ENCODE peak calls at places on chromosomes 12 and 14, in nine cellular contexts. One of them, this sample, is unnamed.

GRCh38 chr12:58364389-58365086 is 423.2 kb downstream of the ATP23 start:
- DNase-seq in cardiac muscle cell: no peak
- DNase-seq in spleen: no peak
- DNase-seq in AG04450: peak
- DNase-seq in tibial artery: no peak
- DNase-seq in sigmoid colon: no peak
- DNase-seq in ovary: no peak
- DNase-seq in lower lobe of right lung: no peak
- DNase-seq in thoracic aorta: no peak
- DNase-seq in this sample: no peak

GRCh38 chr14:71290960-71291466 is 383.8 kb downstream of the PCNX1 start:
- DNase-seq in lower lobe of right lung: no peak
- DNase-seq in ovary: no peak
- DNase-seq in tibial artery: no peak
- DNase-seq in thoracic aorta: no peak
- DNase-seq in cardiac muscle cell: no peak
- DNase-seq in spleen: no peak
- DNase-seq in AG04450: peak
- DNase-seq in sigmoid colon: no peak
- DNase-seq in this sample: no peak

GRCh38 chr12:108379761-108380160 is 40.6 kb upstream of the CMKLR1 start:
- DNase-seq in AG04450: no peak
- DNase-seq in sigmoid colon: no peak
- DNase-seq in lower lobe of right lung: no peak
- DNase-seq in tibial artery: no peak
- DNase-seq in thoracic aorta: no peak
- DNase-seq in ovary: no peak
- DNase-seq in cardiac muscle cell: no peak
- DNase-seq in spleen: no peak
- DNase-seq in this sample: no peak

GRCh38 chr14:65840786-65841185 is 428.3 kb downstream of the FUT8 start:
- DNase-seq in ovary: no peak
- DNase-seq in AG04450: no peak
- DNase-seq in thoracic aorta: no peak
- DNase-seq in tibial artery: no peak
- DNase-seq in cardiac muscle cell: no peak
- DNase-seq in spleen: no peak
- DNase-seq in sigmoid colon: no peak
- DNase-seq in lower lobe of right lung: no peak
- DNase-seq in this sample: no peak

GRCh38 chr14:57295261-57295660 is 26.5 kb downstream of the AP5M1 start:
- DNase-seq in lower lobe of right lung: no peak
- DNase-seq in cardiac muscle cell: no peak
- DNase-seq in thoracic aorta: no peak
- DNase-seq in spleen: no peak
- DNase-seq in tibial artery: no peak
- DNase-seq in ovary: no peak
- DNase-seq in AG04450: no peak
- DNase-seq in sigmoid colon: no peak
- DNase-seq in this sample: no peak

GRCh38 chr12:89709994-89710872 is 1.6 kb upstream of the ATP2B1 start:
- DNase-seq in tibial artery: peak
- DNase-seq in sigmoid colon: peak
- DNase-seq in thoracic aorta: peak
- DNase-seq in lower lobe of right lung: peak
- DNase-seq in AG04450: no peak
- DNase-seq in spleen: no peak
- DNase-seq in ovary: peak
- DNase-seq in cardiac muscle cell: no peak
- DNase-seq in this sample: peak

GRCh38 chr14:63986789-63987533 is 134.2 kb downstream of the SYNE2 start:
- DNase-seq in tibial artery: no peak
- DNase-seq in spleen: no peak
- DNase-seq in ovary: no peak
- DNase-seq in thoracic aorta: no peak
- DNase-seq in AG04450: peak
- DNase-seq in lower lobe of right lung: no peak
- DNase-seq in cardiac muscle cell: no peak
- DNase-seq in sigmoid colon: no peak
- DNase-seq in this sample: no peak

GRCh38 chr14:68926236-68926635 is 52.9 kb downstream of the ACTN1 start:
- DNase-seq in spleen: no peak
- DNase-seq in cardiac muscle cell: no peak
- DNase-seq in thoracic aorta: no peak
- DNase-seq in sigmoid colon: no peak
- DNase-seq in lower lobe of right lung: no peak
- DNase-seq in AG04450: no peak
- DNase-seq in ovary: no peak
- DNase-seq in tibial artery: no peak
- DNase-seq in this sample: no peak

GRCh38 chr12:108190529-108190928 is 61.4 kb downstream of the WSCD2 start:
- DNase-seq in lower lobe of right lung: no peak
- DNase-seq in sigmoid colon: peak
- DNase-seq in tibial artery: no peak
- DNase-seq in thoracic aorta: no peak
- DNase-seq in spleen: no peak
- DNase-seq in ovary: no peak
- DNase-seq in AG04450: no peak
- DNase-seq in cardiac muscle cell: peak
- DNase-seq in this sample: no peak

GRCh38 chr12:109761631-109761950 is 48.0 kb downstream of the FAM222A start:
- DNase-seq in sigmoid colon: peak
- DNase-seq in lower lobe of right lung: peak
- DNase-seq in spleen: no peak
- DNase-seq in ovary: no peak
- DNase-seq in AG04450: no peak
- DNase-seq in thoracic aorta: no peak
- DNase-seq in tibial artery: peak
- DNase-seq in cardiac muscle cell: no peak
- DNase-seq in this sample: peak

GRCh38 chr12:51524386-51524901 is 66.6 kb upstream of the SCN8A start:
- DNase-seq in tibial artery: no peak
- DNase-seq in AG04450: no peak
- DNase-seq in cardiac muscle cell: peak
- DNase-seq in sigmoid colon: no peak
- DNase-seq in lower lobe of right lung: no peak
- DNase-seq in ovary: no peak
- DNase-seq in thoracic aorta: no peak
- DNase-seq in spleen: no peak
- DNase-seq in this sample: no peak

GRCh38 chr12:71948390-71948789 is 9.7 kb downstream of the TPH2 start:
- DNase-seq in tibial artery: no peak
- DNase-seq in sigmoid colon: no peak
- DNase-seq in AG04450: no peak
- DNase-seq in thoracic aorta: no peak
- DNase-seq in ovary: no peak
- DNase-seq in spleen: no peak
- DNase-seq in lower lobe of right lung: no peak
- DNase-seq in cardiac muscle cell: no peak
- DNase-seq in this sample: no peak

GRCh38 chr14:68841030-68841809 is 48.4 kb upstream of the ZFP36L1 start:
- DNase-seq in cardiac muscle cell: no peak
- DNase-seq in sigmoid colon: no peak
- DNase-seq in ovary: no peak
- DNase-seq in spleen: no peak
- DNase-seq in lower lobe of right lung: no peak
- DNase-seq in thoracic aorta: no peak
- DNase-seq in tibial artery: no peak
- DNase-seq in AG04450: peak
- DNase-seq in this sample: peak

GRCh38 chr14:23936084-23936829 is 17.3 kb upstream of the DHRS4 start:
- DNase-seq in lower lobe of right lung: no peak
- DNase-seq in AG04450: no peak
- DNase-seq in thoracic aorta: no peak
- DNase-seq in spleen: no peak
- DNase-seq in ovary: no peak
- DNase-seq in sigmoid colon: no peak
- DNase-seq in cardiac muscle cell: no peak
- DNase-seq in tibial artery: no peak
- DNase-seq in this sample: no peak

GRCh38 chr12:13340149-13340548 is 143.6 kb downstream of the EMP1 start:
- DNase-seq in spleen: no peak
- DNase-seq in cardiac muscle cell: no peak
- DNase-seq in sigmoid colon: no peak
- DNase-seq in thoracic aorta: no peak
- DNase-seq in lower lobe of right lung: no peak
- DNase-seq in tibial artery: no peak
- DNase-seq in ovary: no peak
- DNase-seq in AG04450: no peak
- DNase-seq in this sample: no peak

GRCh38 chr12:47821346-47821706 is 1.6 kb upstream of the HDAC7 start:
- DNase-seq in sigmoid colon: no peak
- DNase-seq in lower lobe of right lung: no peak
- DNase-seq in spleen: no peak
- DNase-seq in cardiac muscle cell: no peak
- DNase-seq in AG04450: no peak
- DNase-seq in tibial artery: no peak
- DNase-seq in ovary: no peak
- DNase-seq in thoracic aorta: no peak
- DNase-seq in this sample: peak

GRCh38 chr12:57235012-57235727 is 5.7 kb downstream of the SHMT2 start:
- DNase-seq in thoracic aorta: no peak
- DNase-seq in AG04450: no peak
- DNase-seq in lower lobe of right lung: peak
- DNase-seq in spleen: peak
- DNase-seq in tibial artery: peak
- DNase-seq in sigmoid colon: peak
- DNase-seq in ovary: no peak
- DNase-seq in cardiac muscle cell: no peak
- DNase-seq in this sample: peak

GRCh38 chr12:101599771-101600486 is 5.2 kb downstream of the MYBPC1 start:
- DNase-seq in AG04450: no peak
- DNase-seq in thoracic aorta: no peak
- DNase-seq in cardiac muscle cell: no peak
- DNase-seq in tibial artery: no peak
- DNase-seq in spleen: no peak
- DNase-seq in ovary: no peak
- DNase-seq in lower lobe of right lung: no peak
- DNase-seq in sigmoid colon: no peak
- DNase-seq in this sample: no peak

GRCh38 chr12:94725375-94726168 is 75.2 kb upstream of the TMCC3 start:
- DNase-seq in cardiac muscle cell: peak
- DNase-seq in sigmoid colon: no peak
- DNase-seq in AG04450: no peak
- DNase-seq in thoracic aorta: no peak
- DNase-seq in spleen: no peak
- DNase-seq in ovary: no peak
- DNase-seq in tibial artery: peak
- DNase-seq in lower lobe of right lung: no peak
- DNase-seq in this sample: no peak

GRCh38 chr12:18261906-18262305 is 588 bp downstream of the PIK3C2G start:
- DNase-seq in spleen: no peak
- DNase-seq in thoracic aorta: no peak
- DNase-seq in sigmoid colon: no peak
- DNase-seq in ovary: no peak
- DNase-seq in tibial artery: no peak
- DNase-seq in lower lobe of right lung: no peak
- DNase-seq in cardiac muscle cell: no peak
- DNase-seq in AG04450: no peak
- DNase-seq in this sample: no peak

GRCh38 chr12:18262514-18262913 is 1.2 kb downstream of the PIK3C2G start:
- DNase-seq in lower lobe of right lung: no peak
- DNase-seq in cardiac muscle cell: no peak
- DNase-seq in spleen: no peak
- DNase-seq in ovary: no peak
- DNase-seq in sigmoid colon: no peak
- DNase-seq in thoracic aorta: no peak
- DNase-seq in AG04450: no peak
- DNase-seq in tibial artery: no peak
- DNase-seq in this sample: no peak

GRCh38 chr12:18264581-18265075 is 3.3 kb downstream of the PIK3C2G start:
- DNase-seq in tibial artery: no peak
- DNase-seq in sigmoid colon: no peak
- DNase-seq in AG04450: no peak
- DNase-seq in spleen: no peak
- DNase-seq in thoracic aorta: no peak
- DNase-seq in ovary: no peak
- DNase-seq in cardiac muscle cell: no peak
- DNase-seq in lower lobe of right lung: no peak
- DNase-seq in this sample: no peak

GRCh38 chr12:18267427-18267826 is 6.1 kb downstream of the PIK3C2G start:
- DNase-seq in spleen: no peak
- DNase-seq in cardiac muscle cell: no peak
- DNase-seq in tibial artery: no peak
- DNase-seq in ovary: no peak
- DNase-seq in lower lobe of right lung: no peak
- DNase-seq in AG04450: no peak
- DNase-seq in sigmoid colon: no peak
- DNase-seq in thoracic aorta: no peak
- DNase-seq in this sample: no peak
- TF ChIP-seq CTCF in spleen: no peak
- TF ChIP-seq CTCF in cardiac muscle cell: no peak
- TF ChIP-seq CTCF in tibial artery: no peak
- TF ChIP-seq CTCF in ovary: no peak
- TF ChIP-seq CTCF in lower lobe of right lung: no peak
- TF ChIP-seq CTCF in AG04450: no peak
- TF ChIP-seq CTCF in sigmoid colon: no peak
- TF ChIP-seq CTCF in thoracic aorta: no peak
- TF ChIP-seq CTCF in this sample: no peak

GRCh38 chr12:55930771-55931316 is at the start of gene DGKA:
- DNase-seq in cardiac muscle cell: peak
- DNase-seq in sigmoid colon: peak
- DNase-seq in lower lobe of right lung: peak
- DNase-seq in thoracic aorta: no peak
- DNase-seq in ovary: peak
- DNase-seq in tibial artery: no peak
- DNase-seq in spleen: peak
- DNase-seq in AG04450: peak
- DNase-seq in this sample: no peak
- H3K27ac ChIP-seq in cardiac muscle cell: no peak
- H3K27ac ChIP-seq in sigmoid colon: peak
- H3K27ac ChIP-seq in lower lobe of right lung: peak
- H3K27ac ChIP-seq in thoracic aorta: peak
- H3K27ac ChIP-seq in ovary: peak
- H3K27ac ChIP-seq in tibial artery: peak
- H3K27ac ChIP-seq in spleen: peak
- H3K27ac ChIP-seq in AG04450: peak
- H3K27ac ChIP-seq in this sample: peak

GRCh38 chr14:88535149-88535548 is 19.7 kb downstream of the PTPN21 start:
- DNase-seq in cardiac muscle cell: peak
- DNase-seq in thoracic aorta: no peak
- DNase-seq in AG04450: no peak
- DNase-seq in ovary: no peak
- DNase-seq in spleen: no peak
- DNase-seq in lower lobe of right lung: no peak
- DNase-seq in sigmoid colon: no peak
- DNase-seq in tibial artery: no peak
- DNase-seq in this sample: no peak
- TF ChIP-seq CTCF in cardiac muscle cell: no peak
- TF ChIP-seq CTCF in thoracic aorta: no peak
- TF ChIP-seq CTCF in AG04450: no peak
- TF ChIP-seq CTCF in ovary: no peak
- TF ChIP-seq CTCF in spleen: no peak
- TF ChIP-seq CTCF in lower lobe of right lung: no peak
- TF ChIP-seq CTCF in sigmoid colon: no peak
- TF ChIP-seq CTCF in tibial artery: no peak
- TF ChIP-seq CTCF in this sample: no peak

DNA sequence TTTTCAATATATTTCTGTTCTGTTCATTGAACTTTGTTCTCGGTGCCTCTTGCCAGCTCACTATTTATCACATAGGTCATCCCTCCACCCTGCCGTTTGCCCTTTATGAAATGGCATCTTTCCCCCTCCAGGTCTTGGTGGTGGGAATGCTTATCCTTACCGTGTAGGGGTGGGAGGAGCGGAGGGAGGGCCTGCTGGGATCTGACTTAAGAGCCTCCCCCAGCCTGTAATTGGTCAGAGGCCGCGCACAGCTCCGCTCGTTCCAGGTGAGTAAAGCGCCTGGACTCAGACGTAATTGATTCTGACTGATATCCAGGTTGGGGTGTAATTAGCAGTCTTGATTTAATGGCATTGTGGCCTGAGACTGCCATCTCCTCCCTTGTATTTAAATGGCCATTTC is 185.3 kb downstream of the TSPAN9 start:
- DNase-seq in AG04450: no peak
- DNase-seq in tibial artery: no peak
- DNase-seq in sigmoid colon: no peak
- DNase-seq in spleen: no peak
- DNase-seq in cardiac muscle cell: no peak
- DNase-seq in lower lobe of right lung: no peak
- DNase-seq in thoracic aorta: no peak
- DNase-seq in ovary: no peak
- DNase-seq in this sample: no peak
- H3K27ac ChIP-seq in AG04450: no peak
- H3K27ac ChIP-seq in tibial artery: peak
- H3K27ac ChIP-seq in sigmoid colon: no peak
- H3K27ac ChIP-seq in spleen: no peak
- H3K27ac ChIP-seq in cardiac muscle cell: no peak
- H3K27ac ChIP-seq in lower lobe of right lung: no peak
- H3K27ac ChIP-seq in thoracic aorta: peak
- H3K27ac ChIP-seq in ovary: no peak
- H3K27ac ChIP-seq in this sample: peak